ENCODE peak calls at places on chromosomes 11 and 22, in ten cellular contexts. V is CD8-positive, alpha-beta T cell; H is cardiac muscle cell; B is MCF 10A; U is kidney; L is ovary; J is Peyer's patch; A is PC-3; T is fibroblast of mammary gland; P is AG09309. M is an unnamed sample.

GRCh38 chr11:61598886-61599868 is 18.3 kb upstream of the SYT7 start:
- DNase-seq in B (peak; percentile 59), T (peak; percentile 87), V (no peak), U (no peak), H (peak; percentile 86), J (no peak), L (peak; percentile 54), A (peak; percentile 44), P (no peak), M (no peak)

GRCh38 chr11:2139118-2139490 is at the start of gene IGF2:
- DNase-seq in P (no peak), B (no peak), V (no peak), L (peak; percentile 36), T (no peak), U (peak; percentile 72), A (no peak), J (no peak), H (no peak), M (no peak)

GRCh38 chr11:76330651-76331050 is 50.3 kb downstream of the THAP12 start:
- DNase-seq in A (no peak), V (no peak), L (no peak), P (no peak), H (no peak), J (no peak), U (peak; percentile 46), T (no peak), B (no peak), M (no peak)

GRCh38 chr11:23991140-23991539 is 505.7 kb upstream of the LUZP2 start:
- DNase-seq in H (peak; percentile 76), A (no peak), T (peak; percentile 36), P (no peak), U (no peak), L (no peak), V (no peak), B (no peak), J (no peak), M (no peak)

GRCh38 chr11:57349491-57350274 is 11.5 kb downstream of the P2RX3 start:
- DNase-seq in B (peak; percentile 52), J (peak; percentile 42), P (no peak), L (peak; percentile 58), U (peak; percentile 82), V (peak; percentile 54), A (peak; percentile 65), T (peak; percentile 33), H (peak; percentile 59), M (peak; percentile 61)

GRCh38 chr11:28529540-28530410 is 421.6 kb downstream of the METTL15 start:
- DNase-seq in B (peak; percentile 59), U (no peak), A (peak; percentile 83), H (peak; percentile 81), T (peak; percentile 77), P (peak; percentile 47), V (no peak), J (no peak), L (no peak), M (no peak)

GRCh38 chr11:85822814-85823213 is 11.9 kb upstream of the SYTL2 start:
- DNase-seq in J (no peak), B (no peak), L (no peak), U (no peak), A (peak; percentile 62), H (peak; percentile 35), V (no peak), P (no peak), T (peak; percentile 86), M (no peak)

GRCh38 chr22:21972293-21972779 is 10.3 kb downstream of the TOP3B start:
- DNase-seq in L (no peak), H (peak; percentile 49), J (peak; percentile 56), A (peak; percentile 31), T (peak; percentile 35), U (no peak), P (no peak), V (peak; percentile 34), B (peak; percentile 27), M (peak; percentile 56)

GRCh38 chr11:46348986-46349401 is 1.7 kb downstream of the DGKZ start:
- DNase-seq in A (no peak), U (no peak), J (peak; percentile 65), V (peak; percentile 56), L (no peak), P (no peak), B (no peak), T (no peak), H (no peak), M (no peak)

GRCh38 chr11:35344990-35345655 is 74.2 kb downstream of the SLC1A2 start:
- DNase-seq in P (no peak), B (no peak), H (no peak), J (no peak), V (no peak), U (no peak), A (no peak), T (no peak), L (no peak), M (no peak)

GRCh38 chr11:78008174-78008573 is 13.7 kb upstream of the INTS4 start:
- DNase-seq in V (no peak), P (no peak), B (no peak), U (no peak), T (no peak), J (no peak), H (no peak), L (no peak), A (no peak), M (no peak)

GRCh38 chr11:101880208-101880607 is 34.6 kb upstream of the CEP126 start:
- DNase-seq in B (peak; percentile 66), H (peak; percentile 83), V (no peak), P (no peak), L (no peak), T (peak; percentile 82), U (no peak), J (no peak), A (peak; percentile 78), M (no peak)

GRCh38 chr22:23107487-23108323 is 34.1 kb downstream of the RSPH14 start:
- DNase-seq in J (no peak), P (no peak), B (no peak), T (no peak), A (no peak), H (no peak), V (no peak), U (no peak), L (no peak), M (no peak)

GRCh38 chr11:132780051-132780450 is 752.2 kb downstream of the OPCML start:
- DNase-seq in A (no peak), T (no peak), P (no peak), J (no peak), H (no peak), V (no peak), B (no peak), U (no peak), L (no peak), M (no peak)

GRCh38 chr11:57424802-57425564 is 1.9 kb downstream of the SLC43A3 start:
- DNase-seq in H (peak; percentile 97), A (peak; percentile 71), P (peak; percentile 56), V (peak; percentile 76), J (peak; percentile 66), B (peak; percentile 83), L (peak; percentile 63), T (peak; percentile 95), U (peak; percentile 92), M (peak; percentile 64)

GRCh38 chr22:42334875-42335512 is 64.5 kb upstream of the TCF20 start:
- DNase-seq in A (no peak), P (no peak), J (no peak), T (no peak), U (no peak), H (no peak), L (no peak), B (no peak), V (no peak), M (no peak)

GRCh38 chr11:73295259-73295995 is 12.6 kb upstream of the ARHGEF17 start:
- DNase-seq in V (peak; percentile 64), H (peak; percentile 78), L (peak; percentile 38), B (peak; percentile 80), T (peak; percentile 89), P (no peak), A (peak; percentile 94), U (peak; percentile 73), J (peak; percentile 65), M (peak; percentile 68)

GRCh38 chr11:61918251-61919112 is 1.1 kb upstream of the RAB3IL1 start:
- DNase-seq in L (peak; percentile 26), V (no peak), J (no peak), U (peak; percentile 80), A (no peak), B (no peak), P (no peak), H (peak; percentile 55), T (peak; percentile 37), M (no peak)

GRCh38 chr11:85021066-85021465 is 606.1 kb downstream of the DLG2 start:
- DNase-seq in A (no peak), J (no peak), P (no peak), B (no peak), U (no peak), L (no peak), V (no peak), T (peak; percentile 42), H (no peak), M (no peak)

GRCh38 chr11:60485987-60486386 is 6.6 kb upstream of the MS4A12 start:
- DNase-seq in P (no peak), U (no peak), T (no peak), H (no peak), J (peak; percentile 65), A (peak; percentile 85), B (peak; percentile 5), L (no peak), V (no peak), M (peak; percentile 40)
- TF ChIP-seq CTCF in P (no peak), U (peak; percentile 38), T (no peak), H (no peak), J (peak; percentile 73), A (peak; percentile 97), B (no peak), L (no peak), V (no peak), M (peak; percentile 44)

GRCh38 chr22:44684506-44685383 is 17.3 kb upstream of the PRR5 start:
- DNase-seq in U (peak; percentile 94), A (peak; percentile 90), J (peak; percentile 72), P (peak; percentile 71), L (peak; percentile 70), T (peak; percentile 93), B (peak; percentile 92), V (peak; percentile 75), H (peak; percentile 94), M (peak; percentile 58)
- TF ChIP-seq CTCF in U (peak; percentile 83), A (peak; percentile 91), J (peak; percentile 95), P (peak; percentile 100), L (peak; percentile 83), T (peak; percentile 99), B (peak; percentile 96), V (peak; percentile 95), H (peak; percentile 100), M (peak; percentile 53)

GRCh38 chr22:30318773-30319419 is 7.8 kb downstream of the TBC1D10A start:
- DNase-seq in H (no peak), P (no peak), B (no peak), A (no peak), U (no peak), V (no peak), T (no peak), J (no peak), L (no peak), M (no peak)
- TF ChIP-seq CTCF in H (peak; percentile 8), P (no peak), B (no peak), A (no peak), U (no peak), V (no peak), T (no peak), J (no peak), L (no peak), M (no peak)

DNA sequence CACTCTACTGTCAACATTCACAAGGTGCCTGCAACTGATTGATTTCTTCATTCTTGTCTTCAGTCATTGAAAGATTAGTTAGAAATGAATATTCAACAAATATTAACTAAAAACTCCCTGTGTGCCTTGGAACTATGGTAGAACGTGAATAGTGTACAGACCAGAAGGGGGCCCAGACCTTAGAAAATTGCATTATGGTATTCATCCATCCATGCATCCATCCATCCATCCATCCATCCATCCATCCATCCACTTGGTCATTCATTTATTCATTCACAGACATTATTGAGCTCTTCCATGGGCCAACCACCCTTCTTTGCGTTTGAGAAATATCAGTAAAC is 10.2 kb upstream of the ACCSL start:
- DNase-seq in A (no peak), V (no peak), H (no peak), T (no peak), B (no peak), J (no peak), P (no peak), L (no peak), U (no peak), M (no peak)
- TF ChIP-seq CTCF in A (peak; percentile 21), V (no peak), H (no peak), T (no peak), B (no peak), J (no peak), P (no peak), L (no peak), U (no peak), M (no peak)